ENCODE peak calls at places on chromosome 16, in seven cellular contexts. One of them, this sample, is unnamed.

GRCh38 chr16:11585460-11586374 is 1.0 kb downstream of the LITAF start:
- DNase-seq in GM20000: peak
- DNase-seq in progenitor cell of endocrine pancreas: no peak
- DNase-seq in pancreas: no peak
- DNase-seq in BJ: no peak
- DNase-seq in HuH-7: no peak
- DNase-seq in activated CD8-positive, alpha-beta T cell treated with anti-CD3 and anti-CD28 coated beads, Interleukin-2, amount 10 ng/mL, durations not matched to agents 7 days and 5 days: no peak
- DNase-seq in this sample: no peak

GRCh38 chr16:73730496-73731090 is 566.0 kb upstream of the PSMD7 start:
- DNase-seq in GM20000: no peak
- DNase-seq in progenitor cell of endocrine pancreas: no peak
- DNase-seq in pancreas: no peak
- DNase-seq in BJ: no peak
- DNase-seq in HuH-7: no peak
- DNase-seq in activated CD8-positive, alpha-beta T cell treated with anti-CD3 and anti-CD28 coated beads, Interleukin-2, amount 10 ng/mL, durations not matched to agents 7 days and 5 days: no peak
- DNase-seq in this sample: no peak

GRCh38 chr16:8753411-8754054 is 43.9 kb downstream of the TMEM186 start:
- DNase-seq in GM20000: no peak
- DNase-seq in progenitor cell of endocrine pancreas: no peak
- DNase-seq in pancreas: peak
- DNase-seq in BJ: no peak
- DNase-seq in HuH-7: no peak
- DNase-seq in activated CD8-positive, alpha-beta T cell treated with anti-CD3 and anti-CD28 coated beads, Interleukin-2, amount 10 ng/mL, durations not matched to agents 7 days and 5 days: no peak
- DNase-seq in this sample: no peak

GRCh38 chr16:49649013-49649785 is 206.7 kb downstream of the ZNF423 start:
- DNase-seq in GM20000: no peak
- DNase-seq in progenitor cell of endocrine pancreas: no peak
- DNase-seq in pancreas: no peak
- DNase-seq in BJ: no peak
- DNase-seq in HuH-7: no peak
- DNase-seq in activated CD8-positive, alpha-beta T cell treated with anti-CD3 and anti-CD28 coated beads, Interleukin-2, amount 10 ng/mL, durations not matched to agents 7 days and 5 days: no peak
- DNase-seq in this sample: no peak

GRCh38 chr16:23754594-23755483 is at the start of gene CHP2:
- DNase-seq in GM20000: peak
- DNase-seq in progenitor cell of endocrine pancreas: no peak
- DNase-seq in pancreas: peak
- DNase-seq in BJ: no peak
- DNase-seq in HuH-7: no peak
- DNase-seq in activated CD8-positive, alpha-beta T cell treated with anti-CD3 and anti-CD28 coated beads, Interleukin-2, amount 10 ng/mL, durations not matched to agents 7 days and 5 days: no peak
- DNase-seq in this sample: no peak

GRCh38 chr16:84479716-84480450 is 24.6 kb downstream of the MEAK7 start:
- DNase-seq in GM20000: no peak
- DNase-seq in progenitor cell of endocrine pancreas: no peak
- DNase-seq in pancreas: no peak
- DNase-seq in BJ: no peak
- DNase-seq in HuH-7: no peak
- DNase-seq in activated CD8-positive, alpha-beta T cell treated with anti-CD3 and anti-CD28 coated beads, Interleukin-2, amount 10 ng/mL, durations not matched to agents 7 days and 5 days: no peak
- DNase-seq in this sample: no peak

GRCh38 chr16:79278506-79278905 is 322.0 kb downstream of the MAF start:
- DNase-seq in GM20000: no peak
- DNase-seq in progenitor cell of endocrine pancreas: no peak
- DNase-seq in pancreas: no peak
- DNase-seq in BJ: no peak
- DNase-seq in HuH-7: no peak
- DNase-seq in activated CD8-positive, alpha-beta T cell treated with anti-CD3 and anti-CD28 coated beads, Interleukin-2, amount 10 ng/mL, durations not matched to agents 7 days and 5 days: peak
- DNase-seq in this sample: no peak

GRCh38 chr16:3145660-3146059 is 10.8 kb downstream of the ZNF213 start:
- DNase-seq in GM20000: no peak
- DNase-seq in progenitor cell of endocrine pancreas: no peak
- DNase-seq in pancreas: no peak
- DNase-seq in BJ: no peak
- DNase-seq in HuH-7: no peak
- DNase-seq in activated CD8-positive, alpha-beta T cell treated with anti-CD3 and anti-CD28 coated beads, Interleukin-2, amount 10 ng/mL, durations not matched to agents 7 days and 5 days: no peak
- DNase-seq in this sample: no peak

GRCh38 chr16:53991181-53992056 is 287.5 kb downstream of the FTO start:
- DNase-seq in GM20000: no peak
- DNase-seq in progenitor cell of endocrine pancreas: no peak
- DNase-seq in pancreas: peak
- DNase-seq in BJ: no peak
- DNase-seq in HuH-7: no peak
- DNase-seq in activated CD8-positive, alpha-beta T cell treated with anti-CD3 and anti-CD28 coated beads, Interleukin-2, amount 10 ng/mL, durations not matched to agents 7 days and 5 days: no peak
- DNase-seq in this sample: no peak

GRCh38 chr16:87918314-87918713 is 18.0 kb downstream of the CA5A start:
- DNase-seq in GM20000: no peak
- DNase-seq in progenitor cell of endocrine pancreas: no peak
- DNase-seq in pancreas: peak
- DNase-seq in BJ: no peak
- DNase-seq in HuH-7: no peak
- DNase-seq in activated CD8-positive, alpha-beta T cell treated with anti-CD3 and anti-CD28 coated beads, Interleukin-2, amount 10 ng/mL, durations not matched to agents 7 days and 5 days: no peak
- DNase-seq in this sample: no peak

This sample was measured in AG09309.